ENCODE peak calls at places on chromosomes 3 and 15, in eight cellular contexts. H, V, A, B, P, G, F and Y are unnamed samples.

GRCh38 chr3:161557751-161558150 is 61.1 kb downstream of the OTOL1 start:
- DNase-seq in A (no peak), B (no peak), V (no peak), H (no peak), P (no peak), G (no peak), F (no peak), Y (no peak)

GRCh38 chr3:177781686-177782161 is 584.4 kb upstream of the TBL1XR1 start:
- DNase-seq in B (no peak), P (peak), H (no peak), A (no peak), F (no peak), G (no peak), V (no peak), Y (no peak)

GRCh38 chr3:175386630-175387029 is 527.5 kb downstream of the NAALADL2 start:
- DNase-seq in F (no peak), A (no peak), B (no peak), G (no peak), V (no peak), H (peak), P (peak), Y (no peak)

GRCh38 chr3:177928156-177928555 is 608.1 kb upstream of the KCNMB2 start:
- DNase-seq in G (no peak), F (no peak), V (no peak), P (no peak), A (no peak), H (peak), B (no peak), Y (no peak)

GRCh38 chr3:101495552-101495951 is 17.5 kb downstream of the SENP7 start:
- DNase-seq in G (no peak), A (no peak), H (no peak), B (no peak), P (no peak), V (no peak), F (no peak), Y (no peak)

GRCh38 chr3:118536764-118537163 is 497.9 kb downstream of the IGSF11 start:
- DNase-seq in F (no peak), G (no peak), B (no peak), A (no peak), P (no peak), H (no peak), V (no peak), Y (no peak)

GRCh38 chr3:54691230-54691900 is 236.5 kb downstream of the LRTM1 start:
- DNase-seq in H (no peak), F (no peak), B (no peak), P (peak), V (no peak), G (no peak), A (no peak), Y (no peak)

GRCh38 chr3:45124379-45124778 is 21.8 kb downstream of the CDCP1 start:
- DNase-seq in F (no peak), P (peak), V (no peak), A (no peak), H (peak), B (no peak), G (no peak), Y (no peak)

GRCh38 chr3:195246608-195247007 is 24.4 kb downstream of the XXYLT1 start:
- DNase-seq in A (no peak), H (no peak), B (no peak), V (no peak), P (no peak), F (no peak), G (no peak), Y (no peak)

GRCh38 chr15:31852933-31853332 is 177.4 kb upstream of the CHRNA7 start:
- DNase-seq in A (no peak), H (no peak), V (no peak), P (no peak), F (no peak), G (no peak), B (no peak), Y (no peak)

GRCh38 chr15:74804935-74805334 is 7.7 kb upstream of the LMAN1L start:
- DNase-seq in A (no peak), F (no peak), B (no peak), H (no peak), V (no peak), G (no peak), P (no peak), Y (no peak)

GRCh38 chr15:39594056-39594763 is 13.3 kb downstream of the THBS1 start:
- DNase-seq in G (peak), B (no peak), A (no peak), V (peak), P (peak), F (no peak), H (no peak), Y (no peak)

GRCh38 chr3:13494463-13495350 is 14.6 kb downstream of the HDAC11 start:
- DNase-seq in H (no peak), A (no peak), P (peak), F (no peak), V (no peak), B (no peak), G (no peak), Y (no peak)

GRCh38 chr3:148042663-148043445 is 633.7 kb downstream of the ZIC1 start:
- DNase-seq in H (no peak), B (no peak), V (no peak), A (no peak), P (peak), G (no peak), F (no peak), Y (no peak)

GRCh38 chr3:151282921-151283320 is 4.6 kb upstream of the P2RY14 start:
- DNase-seq in B (no peak), V (no peak), H (peak), P (peak), F (no peak), G (no peak), A (no peak), Y (no peak)

GRCh38 chr15:60375255-60375809 is 22.5 kb downstream of the ANXA2 start:
- DNase-seq in A (no peak), P (no peak), V (no peak), G (no peak), H (no peak), B (no peak), F (no peak), Y (no peak)

GRCh38 chr3:183266454-183266853 is 13.4 kb downstream of the B3GNT5 start:
- DNase-seq in P (no peak), F (no peak), V (no peak), B (no peak), G (no peak), A (no peak), H (no peak), Y (no peak)

GRCh38 chr3:72102057-72102711 is 317.2 kb upstream of the PROK2 start:
- DNase-seq in A (no peak), P (no peak), V (no peak), H (no peak), G (no peak), B (no peak), F (no peak), Y (no peak)

GRCh38 chr3:4734454-4734853 is 241.3 kb downstream of the ITPR1 start:
- DNase-seq in H (no peak), G (no peak), P (no peak), B (no peak), F (no peak), A (no peak), V (no peak), Y (no peak)

GRCh38 chr3:89570465-89570864 is 463.0 kb downstream of the EPHA3 start:
- DNase-seq in B (no peak), A (no peak), F (no peak), H (no peak), P (no peak), V (no peak), G (no peak), Y (no peak)